ENCODE peak calls at places on chromosomes 3 and 15, in nine cellular contexts. A is choroid plexus epithelial cell, C is cardiac muscle cell, G is foreskin fibroblast, E is heart right ventricle, Z is HL-60, D is esophagus squamous epithelium, K is astrocyte of the spinal cord, S is transverse colon. H is an unnamed sample.

GRCh38 chr3:40924559-40925058 is 274.7 kb upstream of the CTNNB1 start:
- DNase-seq in A (no peak), C (no peak), G (no peak), E (no peak), Z (no peak), D (no peak), K (no peak), S (no peak), H (no peak)

GRCh38 chr15:26644948-26645347 is 127.9 kb downstream of the GABRB3 start:
- DNase-seq in A (no peak), C (no peak), G (no peak), E (no peak), Z (no peak), D (no peak), K (no peak), S (no peak), H (no peak)

GRCh38 chr3:66938338-66938963 is 59.7 kb upstream of the KBTBD8 start:
- DNase-seq in A (peak), C (peak), G (peak), E (no peak), Z (peak), D (no peak), K (peak), S (peak), H (peak)

GRCh38 chr15:81336568-81336967 is 12.6 kb upstream of the STARD5 start:
- DNase-seq in A (peak), C (no peak), G (no peak), E (no peak), Z (peak), D (no peak), K (peak), S (no peak), H (peak)

GRCh38 chr3:157335198-157335597 is 101.5 kb upstream of the PTX3 start:
- DNase-seq in A (peak), C (no peak), G (no peak), E (no peak), Z (no peak), D (no peak), K (no peak), S (no peak), H (peak)

GRCh38 chr15:58348095-58348812 is 83.5 kb upstream of the LIPC start:
- DNase-seq in A (no peak), C (no peak), G (no peak), E (no peak), Z (no peak), D (no peak), K (no peak), S (no peak), H (no peak)

GRCh38 chr3:184338538-184338945 is 1.1 kb downstream of the FAM131A start:
- DNase-seq in A (peak), C (peak), G (peak), E (peak), Z (no peak), D (no peak), K (peak), S (peak), H (peak)

GRCh38 chr15:45377630-45378148 is 655 bp downstream of the GATM start:
- DNase-seq in A (peak), C (peak), G (no peak), E (peak), Z (no peak), D (no peak), K (no peak), S (peak), H (no peak)

GRCh38 chr3:150972379-150972985 is at the start of gene CLRN1:
- DNase-seq in A (no peak), C (peak), G (no peak), E (no peak), Z (no peak), D (no peak), K (no peak), S (peak), H (no peak)

GRCh38 chr3:141632779-141633374 is 105.2 kb upstream of the RNF7 start:
- DNase-seq in A (no peak), C (no peak), G (no peak), E (no peak), Z (no peak), D (no peak), K (no peak), S (no peak), H (no peak)

GRCh38 chr3:129278970-129279906 is 568 bp downstream of the HMCES start:
- DNase-seq in A (peak), C (peak), G (no peak), E (no peak), Z (peak), D (no peak), K (peak), S (peak), H (peak)

GRCh38 chr15:90664650-90665287 is 52.4 kb upstream of the BLM start:
- DNase-seq in A (peak), C (peak), G (peak), E (peak), Z (no peak), D (no peak), K (peak), S (peak), H (peak)

GRCh38 chr3:193997228-193998192 is 138.4 kb upstream of the HES1 start:
- DNase-seq in A (no peak), C (peak), G (no peak), E (peak), Z (no peak), D (no peak), K (no peak), S (no peak), H (no peak)

DNA sequence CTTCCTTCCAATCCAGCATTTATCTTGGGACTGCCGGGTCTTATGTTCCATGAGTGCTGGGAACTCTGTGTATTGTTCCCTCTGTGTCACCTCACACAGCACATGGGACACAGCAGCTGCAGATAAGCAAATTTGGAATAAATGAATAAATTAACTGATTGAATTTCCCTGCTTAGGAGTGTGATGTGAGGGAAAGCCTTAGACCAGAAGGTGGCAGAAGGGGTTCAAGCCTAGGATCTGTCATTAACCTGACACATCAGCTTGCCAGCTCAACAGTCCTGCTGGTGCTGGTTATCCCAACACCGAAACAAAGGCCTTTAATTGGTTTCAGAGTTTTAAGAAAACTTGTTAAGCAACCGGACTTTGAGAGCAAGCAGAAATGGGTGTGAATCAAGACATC is 114.4 kb downstream of the OXSM start:
- DNase-seq in A (no peak), C (no peak), G (no peak), E (no peak), Z (no peak), D (no peak), K (no peak), S (no peak), H (no peak)
- TF ChIP-seq CTCF in A (no peak), C (no peak), G (no peak), E (peak), Z (no peak), D (no peak), K (no peak), S (no peak), H (no peak)

GRCh38 chr15:96699871-96700401 is 369.4 kb downstream of the NR2F2 start:
- DNase-seq in A (no peak), C (no peak), G (no peak), E (no peak), Z (no peak), D (no peak), K (no peak), S (no peak), H (no peak)

GRCh38 chr15:96703087-96703486 is 372.6 kb downstream of the NR2F2 start:
- DNase-seq in A (no peak), C (no peak), G (no peak), E (no peak), Z (no peak), D (no peak), K (no peak), S (no peak), H (no peak)

GRCh38 chr15:96703794-96704550 is 373.5 kb downstream of the NR2F2 start:
- DNase-seq in A (no peak), C (no peak), G (no peak), E (no peak), Z (peak), D (no peak), K (no peak), S (no peak), H (peak)

GRCh38 chr15:96701443-96701842 is 370.9 kb downstream of the NR2F2 start:
- DNase-seq in A (peak), C (no peak), G (no peak), E (no peak), Z (no peak), D (no peak), K (no peak), S (no peak), H (no peak)

DNA sequence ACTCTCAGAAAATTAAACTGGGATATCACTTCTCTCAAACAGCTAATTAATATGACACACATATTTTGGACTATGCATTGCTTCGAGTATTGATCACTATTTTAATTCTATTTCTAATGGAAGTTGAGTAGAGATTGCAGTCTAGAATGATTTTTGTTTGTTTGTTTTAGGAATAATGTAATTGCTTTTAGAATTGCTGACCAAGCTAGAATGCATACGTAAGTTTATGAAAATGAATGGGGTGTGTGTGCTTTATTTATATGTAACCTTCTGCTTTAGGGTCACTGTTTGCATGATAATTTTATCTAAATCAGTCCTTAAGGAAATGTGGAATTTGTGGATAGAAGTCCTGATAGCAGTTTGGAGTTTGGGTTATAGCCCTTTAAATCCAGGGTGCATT is 371.4 kb downstream of the NR2F2 start:
- DNase-seq in A (no peak), C (no peak), G (no peak), E (no peak), Z (no peak), D (no peak), K (no peak), S (no peak), H (no peak)
- H3K4me3 ChIP-seq in A (no peak), C (no peak), G (no peak), E (no peak), Z (no peak), D (no peak), K (no peak), S (no peak), H (no peak)

DNA sequence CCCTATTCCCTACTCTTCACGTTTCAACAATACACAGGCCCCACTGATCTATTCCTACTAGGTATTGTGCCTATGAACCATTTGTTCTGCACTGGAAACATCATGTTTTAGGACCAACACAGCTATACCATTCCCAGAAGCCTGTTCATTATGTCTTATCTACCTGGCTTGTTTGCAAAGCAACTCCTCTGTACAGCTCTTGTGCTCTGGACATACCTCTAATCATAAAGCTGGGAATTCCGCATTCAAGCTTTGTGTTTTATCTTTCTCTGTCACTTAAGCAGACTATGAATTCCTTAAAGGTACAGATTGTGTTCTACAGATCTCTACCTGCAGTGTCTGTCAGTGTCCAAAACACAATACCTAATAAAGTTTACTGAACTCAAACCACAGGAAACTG is 87.5 kb upstream of the CSPG5 start:
- DNase-seq in A (no peak), C (no peak), G (no peak), E (no peak), Z (no peak), D (no peak), K (no peak), S (no peak), H (no peak)
- TF ChIP-seq CTCF in A (no peak), C (no peak), G (no peak), E (no peak), Z (no peak), D (no peak), K (no peak), S (no peak), H (no peak)

GRCh38 chr3:137764563-137765309 is 621 bp downstream of the SOX14 start:
- DNase-seq in A (no peak), C (no peak), G (no peak), E (no peak), Z (no peak), D (no peak), K (no peak), S (no peak), H (no peak)
- H3K4me3 ChIP-seq in A (no peak), C (no peak), G (no peak), E (no peak), Z (no peak), D (no peak), K (no peak), S (no peak), H (no peak)

GRCh38 chr3:65689436-65689835 is 349.3 kb downstream of the MAGI1 start:
- DNase-seq in A (no peak), C (peak), G (no peak), E (no peak), Z (no peak), D (no peak), K (no peak), S (no peak), H (no peak)
- TF ChIP-seq CTCF in A (peak), C (no peak), G (no peak), E (no peak), Z (no peak), D (no peak), K (peak), S (no peak), H (no peak)

DNA sequence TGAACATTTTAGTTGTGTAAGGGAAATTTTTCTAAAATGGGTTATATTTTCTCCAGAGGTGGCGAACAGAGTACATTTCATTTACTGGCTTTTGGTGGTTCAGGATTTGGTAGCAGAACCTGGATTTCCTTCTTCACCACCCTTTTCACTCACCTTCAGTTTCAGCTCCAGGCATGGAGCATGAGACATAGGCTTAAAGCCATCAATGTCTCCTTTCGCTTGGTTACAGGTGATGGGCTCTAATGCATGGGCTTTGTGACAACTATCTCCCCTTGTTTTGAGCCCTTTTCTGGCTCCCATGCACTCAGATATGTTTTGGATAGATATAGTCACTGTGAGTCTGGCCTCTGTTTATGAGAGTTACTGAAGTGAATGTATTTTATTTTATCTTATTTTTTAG is 96.6 kb upstream of the ANKRD28 start:
- DNase-seq in A (no peak), C (no peak), G (no peak), E (no peak), Z (no peak), D (no peak), K (no peak), S (no peak), H (no peak)
- H3K4me3 ChIP-seq in A (no peak), C (no peak), G (no peak), E (no peak), Z (no peak), D (no peak), K (no peak), S (no peak), H (no peak)